ENCODE peak calls at places on chromosomes 5 and 9, in five cellular contexts. B, D, R, J and Z are unnamed samples.

GRCh38 chr5:67972027-67972822 is 243.3 kb upstream of the PIK3R1 start:
- DNase-seq in B (peak), D (no peak), R (no peak), J (no peak), Z (no peak)

GRCh38 chr9:80401243-80401642 is 829.5 kb downstream of the TLE4 start:
- DNase-seq in B (no peak), D (no peak), R (no peak), J (no peak), Z (no peak)

GRCh38 chr5:87411586-87412416 is 929 bp downstream of the CCNH start:
- DNase-seq in B (peak), D (no peak), R (peak), J (peak), Z (no peak)

GRCh38 chr5:32147236-32147635 is 26.9 kb downstream of the GOLPH3 start:
- DNase-seq in B (no peak), D (no peak), R (no peak), J (no peak), Z (no peak)

GRCh38 chr9:131860430-131860829 is 120.6 kb upstream of the RAPGEF1 start:
- DNase-seq in B (no peak), D (no peak), R (no peak), J (no peak), Z (no peak)

GRCh38 chr9:22147818-22148573 is 138.9 kb upstream of the CDKN2B start:
- DNase-seq in B (no peak), D (no peak), R (no peak), J (no peak), Z (no peak)

GRCh38 chr5:138927979-138928378 is 52.8 kb upstream of the LRRTM2 start:
- DNase-seq in B (no peak), D (peak), R (no peak), J (no peak), Z (peak)

GRCh38 chr5:123351820-123352219 is 71.4 kb downstream of the CEP120 start:
- DNase-seq in B (no peak), D (no peak), R (no peak), J (no peak), Z (no peak)

GRCh38 chr9:133269537-133270357 is 5.3 kb downstream of the ABO start:
- DNase-seq in B (no peak), D (no peak), R (no peak), J (peak), Z (no peak)

GRCh38 chr5:153445875-153446567 is 44.4 kb upstream of the GRIA1 start:
- DNase-seq in B (peak), D (peak), R (no peak), J (no peak), Z (no peak)
- H3K27ac ChIP-seq in B (peak), D (no peak), R (no peak), J (no peak), Z (no peak)

GRCh38 chr9:92115977-92116285 is 718 bp upstream of the SPTLC1 start:
- DNase-seq in B (no peak), D (no peak), R (no peak), J (no peak), Z (no peak)
- H3K27ac ChIP-seq in B (peak), D (peak), R (peak), J (peak), Z (peak)

GRCh38 chr9:134944351-134944802 is 26.7 kb upstream of the FCN1 start:
- DNase-seq in B (peak), D (peak), R (no peak), J (peak), Z (no peak)

GRCh38 chr9:134944916-134945315 is 27.2 kb upstream of the FCN1 start:
- DNase-seq in B (no peak), D (no peak), R (no peak), J (peak), Z (no peak)

GRCh38 chr9:134942421-134943119 is 24.9 kb upstream of the FCN1 start:
- DNase-seq in B (no peak), D (peak), R (no peak), J (no peak), Z (no peak)

GRCh38 chr9:134943411-134943810 is 25.7 kb upstream of the FCN1 start:
- DNase-seq in B (no peak), D (peak), R (no peak), J (no peak), Z (no peak)

GRCh38 chr9:134943836-134944235 is 26.1 kb upstream of the FCN1 start:
- DNase-seq in B (no peak), D (peak), R (no peak), J (no peak), Z (no peak)
- H3K27ac ChIP-seq in B (no peak), D (no peak), R (no peak), J (peak), Z (no peak)

DNA sequence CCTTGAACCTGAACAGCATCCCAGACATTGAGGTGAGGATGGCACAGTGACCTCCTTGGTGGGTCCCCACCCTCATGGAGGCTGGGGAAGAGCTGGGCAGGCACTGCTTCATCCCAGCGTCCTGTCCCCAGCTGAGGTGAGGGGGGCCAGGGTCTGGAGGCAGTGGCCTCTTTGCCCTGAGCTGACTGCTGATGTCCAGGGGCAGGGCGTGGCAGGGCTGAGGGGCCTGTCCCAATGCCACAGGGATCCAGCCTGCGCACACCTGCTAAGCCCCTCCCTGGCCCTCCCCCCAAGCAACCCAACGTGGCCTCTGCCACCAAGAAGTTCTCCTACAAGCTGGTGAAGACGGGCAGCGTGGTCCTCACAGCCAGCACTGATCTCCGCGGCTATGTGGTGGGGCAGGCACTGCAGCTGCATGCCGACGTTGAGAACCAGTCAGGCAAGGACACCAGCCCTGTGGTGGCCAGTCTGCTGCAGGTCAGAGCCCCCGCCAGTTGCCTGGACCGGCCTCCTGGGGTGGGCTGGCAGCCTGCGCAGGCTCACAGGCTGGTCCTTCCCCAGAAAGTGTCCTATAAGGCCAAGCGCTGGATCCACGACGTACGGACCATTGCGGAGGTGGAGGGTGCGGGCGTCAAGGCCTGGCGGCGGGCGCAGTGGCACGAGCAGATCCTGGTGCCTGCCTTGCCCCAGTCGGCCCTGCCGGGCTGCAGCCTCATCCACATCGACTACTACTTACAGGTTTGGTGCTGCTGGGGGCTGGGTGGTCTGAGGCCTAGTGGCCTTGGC is 4.9 kb upstream of the EHMT1 start:
- DNase-seq in B (no peak), D (no peak), R (no peak), J (no peak), Z (no peak)
- H3K27ac ChIP-seq in B (no peak), D (peak), R (no peak), J (no peak), Z (no peak)

DNA sequence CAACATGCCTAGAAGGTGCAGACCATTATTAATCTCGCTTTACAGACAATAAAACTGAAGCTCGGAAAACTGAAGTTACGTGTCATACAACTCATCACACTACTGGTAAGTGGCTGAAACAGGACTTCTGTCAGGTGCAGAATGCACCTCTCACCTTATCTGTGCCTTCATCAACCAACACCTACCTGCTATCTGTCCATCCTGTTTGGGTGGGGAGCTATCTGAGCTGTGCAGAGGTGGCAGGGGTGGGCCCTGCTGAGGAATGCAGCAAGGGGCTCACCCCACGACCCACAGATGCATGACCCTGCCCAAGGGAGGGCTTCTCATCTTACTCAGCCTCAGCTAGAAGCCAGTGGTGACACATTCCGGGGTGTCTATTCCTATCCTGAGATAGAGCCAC is 81.6 kb downstream of the SLIT3 start:
- DNase-seq in B (no peak), D (no peak), R (no peak), J (no peak), Z (no peak)
- H3K27ac ChIP-seq in B (no peak), D (no peak), R (no peak), J (no peak), Z (no peak)